ENCODE peak calls at places on chromosome 5, in four cellular contexts. F is EL, Q is NCI-H1417, H is activated T-cell treated with anti-CD3 and anti-CD28 coated beads for 1 hour. B is an unnamed sample.

GRCh38 chr5:170945275-170945674 is 83.5 kb downstream of the RANBP17 start:
- DNase-seq in F (no peak), Q (peak; percentile 70), H (no peak), B (no peak)

GRCh38 chr5:98432378-98432777 is 341.1 kb upstream of the RGMB start:
- DNase-seq in F (no peak), Q (no peak), H (no peak), B (no peak)

GRCh38 chr5:151966046-151966445 is 41.4 kb upstream of the GLRA1 start:
- DNase-seq in F (no peak), Q (no peak), H (no peak), B (no peak)

GRCh38 chr5:81904861-81905260 is 67.0 kb upstream of the ATG10 start:
- DNase-seq in F (peak; percentile 31), Q (no peak), H (no peak), B (no peak)

GRCh38 chr5:126811515-126812198 is 34.7 kb downstream of the LMNB1 start:
- DNase-seq in F (peak; percentile 55), Q (no peak), H (no peak), B (peak; percentile 33)

GRCh38 chr5:110321117-110321516 is 405.4 kb downstream of the TMEM232 start:
- DNase-seq in F (no peak), Q (no peak), H (no peak), B (peak; percentile 12)

GRCh38 chr5:14016549-14016948 is 72.1 kb upstream of the DNAH5 start:
- DNase-seq in F (no peak), Q (no peak), H (no peak), B (no peak)

GRCh38 chr5:65873181-65873580 is 53.2 kb upstream of the ERBIN start:
- DNase-seq in F (peak; percentile 74), Q (no peak), H (no peak), B (no peak)

GRCh38 chr5:9545959-9546851 is at the start of gene SEMA5A:
- DNase-seq in F (peak; percentile 80), Q (no peak), H (peak; percentile 24), B (no peak)

GRCh38 chr5:59661306-59661705 is 232.2 kb downstream of the PDE4D start:
- DNase-seq in F (no peak), Q (peak; percentile 26), H (no peak), B (no peak)

GRCh38 chr5:67530609-67531255 is 334.1 kb upstream of the CD180 start:
- DNase-seq in F (no peak), Q (peak; percentile 45), H (no peak), B (no peak)

GRCh38 chr5:37628876-37629275 is 211.0 kb downstream of the GDNF start:
- DNase-seq in F (no peak), Q (no peak), H (no peak), B (no peak)

GRCh38 chr5:143019614-143020515 is 249.7 kb downstream of the ARHGAP26 start:
- DNase-seq in F (no peak), Q (no peak), H (no peak), B (no peak)

GRCh38 chr5:90387508-90387907 is 22.0 kb downstream of the CETN3 start:
- DNase-seq in F (no peak), Q (peak; percentile 3), H (no peak), B (no peak)

GRCh38 chr5:96288845-96289185 is 144.2 kb downstream of the PCSK1 start:
- DNase-seq in F (peak; percentile 49), Q (no peak), H (no peak), B (no peak)

GRCh38 chr5:142235050-142235797 is 89.6 kb downstream of the SPRY4 start:
- DNase-seq in F (no peak), Q (no peak), H (no peak), B (no peak)

GRCh38 chr5:168365581-168366081 is 74.2 kb downstream of the WWC1 start:
- DNase-seq in F (peak; percentile 74), Q (no peak), H (no peak), B (no peak)

GRCh38 chr5:163489055-163489744 is 16.2 kb upstream of the MAT2B start:
- DNase-seq in F (peak; percentile 59), Q (no peak), H (no peak), B (no peak)

GRCh38 chr5:50564079-50564478 is 102.4 kb upstream of the PARP8 start:
- DNase-seq in F (no peak), Q (no peak), H (no peak), B (no peak)

GRCh38 chr5:56006094-56006493 is 11.3 kb upstream of the IL6ST start:
- DNase-seq in F (no peak), Q (no peak), H (no peak), B (no peak)

GRCh38 chr5:60550311-60550710 is 149.7 kb downstream of the DEPDC1B start:
- DNase-seq in F (no peak), Q (no peak), H (no peak), B (no peak)

GRCh38 chr5:89946514-89946913 is 463.0 kb downstream of the CETN3 start:
- DNase-seq in F (no peak), Q (no peak), H (no peak), B (no peak)

GRCh38 chr5:108620516-108620915 is 127.2 kb upstream of the FER start:
- DNase-seq in F (no peak), Q (no peak), H (no peak), B (no peak)

GRCh38 chr5:181221792-181222629 is 1.1 kb upstream of the TRIM41 start:
- DNase-seq in F (peak; percentile 98), Q (no peak), H (peak; percentile 97), B (peak; percentile 91)

GRCh38 chr5:134246771-134247329 is 21.0 kb upstream of the PPP2CA start:
- DNase-seq in F (no peak), Q (no peak), H (no peak), B (no peak)

GRCh38 chr5:44927335-44927734 is 118.6 kb downstream of the MRPS30 start:
- DNase-seq in F (no peak), Q (no peak), H (no peak), B (no peak)

GRCh38 chr5:154442801-154443200 is 3.0 kb upstream of the SAP30L start:
- DNase-seq in F (no peak), Q (no peak), H (no peak), B (no peak)